ENCODE peak calls at places on chromosome 22, in four cellular contexts. K is HCT116, Z is body of pancreas, B is HepG2. G is an unnamed sample.
A peak's percentile ranks its signal among the peaks of the same experiment; 100 is the strongest.

GRCh38 chr22:49046546-49047305 is 780.9 kb downstream of the BRD1 start:
- DNase-seq in K (peak; percentile 46), Z (peak; percentile 49), B (peak; percentile 50), G (no peak)

GRCh38 chr22:17422736-17423343 is 53.6 kb downstream of the CECR2 start:
- DNase-seq in Z (no peak), K (no peak), B (no peak), G (no peak)

GRCh38 chr22:31829505-31829904 is 75.7 kb downstream of the DEPDC5 start:
- DNase-seq in Z (no peak), B (peak; percentile 46), K (peak; percentile 89), G (no peak)

GRCh38 chr22:36999463-36999862 is 19.8 kb downstream of the TST start:
- DNase-seq in K (peak; percentile 37), Z (peak; percentile 61), B (no peak), G (no peak)

GRCh38 chr22:37559901-37560681 is at the start of gene CDC42EP1:
- DNase-seq in B (no peak), Z (peak; percentile 80), K (no peak), G (no peak)

GRCh38 chr22:25120093-25120561 is 79.5 kb upstream of the CRYBB3 start:
- DNase-seq in Z (peak; percentile 80), B (peak; percentile 92), K (peak; percentile 79), G (no peak)

GRCh38 chr22:36981247-36981775 is 37.9 kb downstream of the TST start:
- DNase-seq in Z (no peak), B (no peak), K (no peak), G (no peak)

GRCh38 chr22:29393019-29393608 is 4.7 kb upstream of the AP1B1 start:
- DNase-seq in B (no peak), K (no peak), Z (no peak), G (no peak)

GRCh38 chr22:35892192-35892591 is 136.4 kb downstream of the RBFOX2 start:
- DNase-seq in B (no peak), Z (no peak), K (no peak), G (no peak)

GRCh38 chr22:19062139-19062789 is 59.9 kb downstream of the DGCR2 start:
- DNase-seq in Z (peak; percentile 77), B (no peak), K (no peak), G (no peak)

GRCh38 chr22:43260818-43261217 is 73.9 kb upstream of the TTLL12 start:
- DNase-seq in K (no peak), B (no peak), Z (no peak), G (no peak)

GRCh38 chr22:49015459-49015858 is 812.2 kb downstream of the BRD1 start:
- DNase-seq in K (no peak), Z (no peak), B (no peak), G (no peak)

GRCh38 chr22:38697055-38697980 is 3.4 kb downstream of the JOSD1 start:
- DNase-seq in K (no peak), Z (peak; percentile 47), B (peak; percentile 64), G (no peak)
- H3K27ac ChIP-seq in K (peak overlapping the region; percentile 66), Z (peak overlapping the region; percentile 99), B (peak overlapping the region; percentile 62), G (no peak overlapping the region)

GRCh38 chr22:41407433-41407832 is 25.7 kb downstream of the TEF start:
- DNase-seq in B (no peak), Z (no peak), K (no peak), G (no peak)
- H3K27ac ChIP-seq in B (no peak overlapping the region), Z (no peak overlapping the region), K (no peak overlapping the region), G (no peak overlapping the region)

GRCh38 chr22:41929158-41929896 is 2.7 kb upstream of the TNFRSF13C start:
- DNase-seq in K (no peak), B (no peak), Z (no peak), G (no peak)

GRCh38 chr22:41934284-41935014 is 7.8 kb upstream of the TNFRSF13C start:
- DNase-seq in B (no peak), K (no peak), Z (no peak), G (no peak)

GRCh38 chr22:41933411-41934177 is 7.0 kb upstream of the TNFRSF13C start:
- DNase-seq in K (no peak), Z (no peak), B (no peak), G (no peak)

GRCh38 chr22:41932353-41932752 is 5.7 kb upstream of the TNFRSF13C start:
- DNase-seq in B (no peak), K (no peak), Z (no peak), G (no peak)

GRCh38 chr22:41931701-41932269 is 5.2 kb upstream of the TNFRSF13C start:
- DNase-seq in Z (no peak), B (no peak), K (no peak), G (no peak)
- H3K27ac ChIP-seq in Z (no peak overlapping the region), B (no peak overlapping the region), K (no peak overlapping the region), G (no peak overlapping the region)

GRCh38 chr22:44365196-44365802 is 52.5 kb upstream of the SHISAL1 start:
- DNase-seq in B (no peak), Z (no peak), K (no peak), G (no peak)
- H3K27ac ChIP-seq in B (no peak overlapping the region), Z (no peak overlapping the region), K (no peak overlapping the region), G (no peak overlapping the region)

DNA sequence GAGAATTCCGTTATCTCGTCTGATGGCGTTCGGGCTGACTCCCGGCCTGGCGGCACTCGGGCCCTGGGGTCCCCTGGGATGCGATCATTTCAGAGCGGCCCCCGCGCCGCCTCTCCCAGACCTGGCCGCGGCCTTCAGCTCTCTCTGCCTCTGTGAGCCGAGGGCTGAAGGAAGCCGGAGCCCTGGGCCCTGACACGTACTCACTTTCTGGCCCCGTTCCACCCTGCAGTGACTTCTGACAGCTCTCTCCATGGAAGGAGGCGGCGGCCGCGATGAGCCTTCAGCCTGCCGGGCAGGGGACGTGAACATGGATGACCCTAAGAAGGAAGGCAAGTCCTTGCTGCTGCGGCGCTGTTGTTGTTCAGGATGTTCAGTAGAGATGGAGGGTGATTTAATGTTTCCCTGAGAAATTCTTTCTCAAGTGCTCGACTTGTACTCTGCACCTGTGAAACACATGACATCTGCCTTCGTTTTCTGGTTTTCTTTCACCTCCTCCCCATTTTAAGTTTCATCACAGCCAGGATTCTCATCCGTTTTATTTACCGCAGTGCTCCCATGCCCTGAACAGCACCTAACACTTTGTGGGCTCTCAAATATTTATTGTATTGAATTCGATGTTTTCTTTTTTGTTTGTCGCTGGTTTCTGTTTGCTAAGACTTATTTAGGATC is 615 bp downstream of the GTSE1 start:
- DNase-seq in B (peak; percentile 11), K (no peak), Z (peak; percentile 35), G (no peak)
- H3K27ac ChIP-seq in B (peak overlapping the region; percentile 62), K (peak overlapping the region; percentile 86), Z (no peak overlapping the region), G (no peak overlapping the region)

GRCh38 chr22:46068176-46068907 is 82.0 kb upstream of the PPARA start:
- DNase-seq in K (no peak), B (no peak), Z (no peak), G (no peak)
- H3K27ac ChIP-seq in K (peak overlapping the region; percentile 100), B (no peak overlapping the region), Z (peak overlapping the region; percentile 100), G (no peak overlapping the region)

GRCh38 chr22:46537946-46538815 is 761 bp upstream of the CELSR1 start:
- DNase-seq in K (no peak), Z (no peak), B (no peak), G (no peak)

GRCh38 chr22:46536559-46537220 is 730 bp downstream of the CELSR1 start:
- DNase-seq in B (no peak), Z (no peak), K (no peak), G (no peak)

GRCh38 chr22:46538816-46539163 is 1.4 kb upstream of the CELSR1 start:
- DNase-seq in K (no peak), Z (no peak), B (no peak), G (no peak)

GRCh38 chr22:46535876-46536558 is 1.4 kb downstream of the CELSR1 start:
- DNase-seq in Z (no peak), K (no peak), B (no peak), G (no peak)

DNA sequence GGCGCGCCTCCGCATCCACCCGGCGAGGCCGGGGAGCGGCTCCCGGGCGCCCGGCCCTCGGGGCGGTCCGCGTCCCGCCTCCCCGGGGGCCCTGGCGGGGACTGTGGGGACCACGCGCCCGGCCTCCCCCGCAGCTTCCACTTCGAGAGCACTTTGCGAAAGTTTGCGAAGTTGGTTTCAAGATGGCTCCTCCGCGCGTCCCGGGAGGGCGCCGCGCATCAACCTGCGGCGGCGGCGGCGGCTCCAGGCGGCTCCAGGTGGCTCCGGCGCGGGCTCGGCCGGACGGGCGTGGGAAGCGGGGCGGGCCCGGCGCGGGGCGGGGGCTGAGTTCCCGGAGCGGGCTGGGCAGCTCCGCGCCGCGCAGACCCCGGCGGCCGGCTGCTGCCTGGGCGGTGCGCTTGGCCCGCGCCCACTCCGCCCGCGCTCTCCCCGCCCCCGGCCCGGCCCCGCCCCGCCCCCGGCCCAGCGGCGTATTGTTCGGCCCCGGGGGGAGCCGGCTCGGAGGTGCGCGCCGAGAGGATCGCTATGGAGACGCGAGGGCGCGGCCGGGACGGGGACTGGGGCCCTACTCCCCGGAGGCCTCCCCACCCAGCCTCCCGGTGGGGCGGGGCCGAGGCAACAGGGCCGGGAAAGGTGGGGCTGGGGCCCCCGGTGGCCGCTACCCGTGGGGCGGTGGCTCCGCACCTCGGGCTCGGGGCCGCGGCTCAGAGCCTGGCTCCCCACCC is at the start of gene CELSR1:
- DNase-seq in Z (no peak), K (no peak), B (no peak), G (no peak)
- H3K27ac ChIP-seq in Z (no peak within 1 kb of the TSS), K (peak within 1 kb of the TSS; percentile 72), B (no peak within 1 kb of the TSS), G (no peak within 1 kb of the TSS)

G was measured in iPS DF 6.9.